ENCODE peak calls at places on chromosomes 1 and 21, in five cellular contexts. S is prostate gland; Z is CD8-positive, alpha-beta T cell; Q is CD4-positive, CD25-positive, alpha-beta regulatory T cell; V is K562. E is an unnamed sample.

GRCh38 chr21:36502365-36502764 is 22.4 kb upstream of the CLDN14 start:
- DNase-seq in S (no peak), Z (no peak), Q (no peak), V (no peak), E (no peak)

GRCh38 chr21:37383066-37383465 is 16.5 kb downstream of the DYRK1A start:
- DNase-seq in Z (no peak), S (no peak), Q (no peak), V (peak; percentile 44), E (no peak)

GRCh38 chr1:64112281-64112680 is 91.1 kb upstream of the UBE2U start:
- DNase-seq in S (no peak), Z (no peak), Q (no peak), V (no peak), E (peak; percentile 3)

GRCh38 chr1:215156232-215156631 is 73.7 kb downstream of the KCNK2 start:
- DNase-seq in Q (no peak), Z (no peak), S (no peak), V (no peak), E (no peak)

GRCh38 chr1:113674591-113674990 is 84.7 kb downstream of the PHTF1 start:
- DNase-seq in V (no peak), S (no peak), Z (no peak), Q (no peak), E (no peak)

GRCh38 chr1:156998840-156999239 is 46.7 kb downstream of the ARHGEF11 start:
- DNase-seq in S (no peak), Z (no peak), V (peak; percentile 47), Q (no peak), E (no peak)

GRCh38 chr1:162908780-162909179 is 47.8 kb upstream of the CCDC190 start:
- DNase-seq in V (no peak), Z (no peak), Q (no peak), S (no peak), E (no peak)

GRCh38 chr1:223076382-223076781 is 66.7 kb downstream of the TLR5 start:
- DNase-seq in V (no peak), Z (no peak), Q (no peak), S (no peak), E (no peak)

GRCh38 chr1:1247341-1247913 is 905 bp upstream of the C1QTNF12 start:
- DNase-seq in S (no peak), Z (no peak), V (no peak), Q (no peak), E (no peak)

GRCh38 chr21:16570196-16570595 is 840.4 kb downstream of the USP25 start:
- DNase-seq in S (no peak), V (no peak), Z (no peak), Q (no peak), E (no peak)

GRCh38 chr1:5995871-5996630 is 3.8 kb upstream of the NPHP4 start:
- DNase-seq in Z (no peak), V (no peak), Q (no peak), S (no peak), E (no peak)

GRCh38 chr1:113191579-113192076 is 118.6 kb downstream of the LRIG2 start:
- DNase-seq in S (no peak), Z (no peak), Q (no peak), V (no peak), E (no peak)

GRCh38 chr21:45333583-45334121 is 46.0 kb upstream of the POFUT2 start:
- DNase-seq in S (no peak), V (no peak), Z (no peak), Q (no peak), E (peak; percentile 77)

GRCh38 chr1:6033986-6034749 is 11.5 kb upstream of the KCNAB2 start:
- DNase-seq in V (peak; percentile 78), Z (peak; percentile 38), S (no peak), Q (peak; percentile 31), E (peak; percentile 94)

GRCh38 chr1:239247299-239247698 is 139.1 kb upstream of the CHRM3 start:
- DNase-seq in S (no peak), V (no peak), Z (no peak), Q (no peak), E (no peak)

GRCh38 chr1:173175514-173176146 is 31.5 kb downstream of the TNFSF4 start:
- DNase-seq in V (no peak), S (no peak), Z (no peak), Q (no peak), E (no peak)

GRCh38 chr1:232655746-232656085 is 25.8 kb upstream of the SIPA1L2 start:
- DNase-seq in Z (no peak), V (no peak), Q (no peak), S (no peak), E (no peak)

GRCh38 chr21:32713726-32714125 is 14.1 kb downstream of the SYNJ1 start:
- DNase-seq in Q (peak; percentile 12), S (no peak), V (no peak), Z (no peak), E (no peak)

GRCh38 chr1:201136696-201137392 is 9.9 kb upstream of the ASCL5 start:
- DNase-seq in V (no peak), S (no peak), Z (no peak), Q (no peak), E (no peak)

GRCh38 chr1:31524196-31524967 is 51.9 kb upstream of the TINAGL1 start:
- DNase-seq in V (no peak), Q (no peak), S (no peak), Z (no peak), E (no peak)

GRCh38 chr1:248802454-248802853 is 23.3 kb downstream of the SH3BP5L start:
- DNase-seq in V (no peak), S (no peak), Q (no peak), Z (no peak), E (peak; percentile 6)

GRCh38 chr1:228748431-228748830 is 13.2 kb downstream of the RHOU start:
- DNase-seq in V (no peak), Z (no peak), Q (peak; percentile 43), S (no peak), E (no peak)

GRCh38 chr1:48878191-48878940 is 101.7 kb upstream of the BEND5 start:
- DNase-seq in V (no peak), S (peak; percentile 10), Z (no peak), Q (no peak), E (no peak)

GRCh38 chr1:244027491-244027890 is 23.6 kb upstream of the ZBTB18 start:
- DNase-seq in Z (no peak), V (no peak), Q (no peak), S (no peak), E (no peak)

GRCh38 chr1:55639051-55639450 is 423.9 kb upstream of the USP24 start:
- DNase-seq in V (no peak), Q (no peak), Z (no peak), S (peak; percentile 11), E (peak; percentile 33)

GRCh38 chr1:2050793-2051682 is 827 bp downstream of the PRKCZ start:
- DNase-seq in Q (no peak), Z (no peak), V (no peak), S (no peak), E (peak; percentile 70)

GRCh38 chr1:197614916-197615692 is 160.2 kb downstream of the DENND1B start:
- DNase-seq in Q (peak; percentile 54), S (no peak), V (peak; percentile 62), Z (peak; percentile 14), E (peak; percentile 71)

GRCh38 chr1:198232407-198232806 is 75.6 kb downstream of the NEK7 start:
- DNase-seq in V (no peak), Q (no peak), S (no peak), Z (no peak), E (no peak)

GRCh38 chr1:33390550-33390949 is 40.3 kb downstream of the PHC2 start:
- DNase-seq in Z (no peak), V (no peak), S (no peak), Q (no peak), E (no peak)

GRCh38 chr1:180218806-180219765 is 11.0 kb upstream of the LHX4 start:
- DNase-seq in Z (no peak), S (no peak), Q (no peak), V (no peak), E (no peak)

DNA sequence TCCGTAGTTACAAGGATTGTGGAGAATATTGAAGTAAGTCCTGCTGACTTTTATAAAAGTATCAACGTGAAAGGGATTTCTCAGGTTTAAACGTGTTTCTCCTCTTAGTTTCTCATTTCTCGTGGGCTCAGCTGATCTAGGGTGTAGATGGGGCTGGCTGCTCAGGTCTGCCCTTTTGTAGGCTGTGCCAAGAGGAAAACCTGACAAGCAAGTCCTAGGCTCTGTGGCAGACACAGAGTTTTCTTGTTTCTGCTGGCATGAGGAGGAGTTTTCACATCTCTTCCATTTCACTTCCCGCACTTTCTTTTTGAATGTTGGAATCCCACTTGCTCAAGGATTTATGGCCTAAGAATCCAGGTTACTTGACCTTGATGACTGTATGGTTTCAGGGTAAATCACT is 14.8 kb downstream of the VPS13D start:
- DNase-seq in V (no peak), S (peak; percentile 79), Q (no peak), Z (no peak), E (no peak)
- H3K27ac ChIP-seq in V (no peak overlapping the region), S (peak overlapping the region; percentile 59), Q (no peak overlapping the region), Z (no peak overlapping the region), E (no peak overlapping the region)

GRCh38 chr1:29828526-29829447 is 592.5 kb downstream of the PTPRU start:
- DNase-seq in Q (no peak), V (no peak), S (no peak), Z (no peak), E (no peak)
- H3K4me1 ChIP-seq in Q (no peaks in the 10 kb centered on the region), V (no peaks in the 10 kb centered on the region), S (no peaks in the 10 kb centered on the region), Z (no peaks in the 10 kb centered on the region), E (no peaks in the 10 kb centered on the region)

GRCh38 chr1:8870605-8871538 is 7.6 kb downstream of the ENO1 start:
- DNase-seq in Q (no peak), V (no peak), S (no peak), Z (no peak), E (peak; percentile 39)
- H3K27ac ChIP-seq in Q (no peak overlapping the region), V (peak overlapping the region; percentile 16), S (no peak overlapping the region), Z (no peak overlapping the region), E (no peak overlapping the region)

DNA sequence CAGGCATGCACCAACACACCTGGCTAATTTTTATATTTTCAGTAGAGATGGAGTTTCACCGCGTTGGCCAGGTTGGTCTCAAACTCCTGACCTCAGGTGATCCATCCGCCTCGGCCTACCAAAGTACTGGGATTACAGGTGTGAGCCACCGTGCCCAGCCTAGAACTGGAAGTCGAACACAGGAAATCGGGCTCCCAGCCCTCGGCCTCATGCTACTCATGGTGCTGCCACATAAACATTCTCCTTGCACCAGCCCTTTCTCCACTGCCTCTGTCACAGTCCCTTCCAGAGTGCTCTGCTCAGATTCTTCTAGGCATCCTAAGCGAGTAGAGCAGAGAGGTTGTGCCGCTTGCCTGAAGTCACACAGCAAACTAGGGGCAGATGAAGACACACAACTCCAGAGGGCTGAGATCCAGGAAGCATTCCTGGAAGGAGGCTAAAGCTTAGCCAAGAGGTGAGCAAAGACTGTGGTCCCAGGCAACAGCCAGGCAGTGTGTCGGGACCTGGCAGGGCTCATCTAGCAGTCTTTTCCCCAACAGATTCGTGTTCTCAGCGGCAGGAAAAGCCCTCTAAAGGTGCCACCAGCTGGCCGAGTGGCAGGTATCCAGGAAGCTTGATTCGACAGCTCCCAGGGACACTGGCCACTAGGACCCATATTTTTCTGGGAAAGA is 29.6 kb upstream of the NPPB start:
- DNase-seq in V (no peak), Z (no peak), Q (no peak), S (no peak), E (no peak)
- H3K4me1 ChIP-seq in V (peaks cover 6% of the 10 kb centered on the region), Z (no peaks in the 10 kb centered on the region), Q (no peaks in the 10 kb centered on the region), S (no peaks in the 10 kb centered on the region), E (no peaks in the 10 kb centered on the region)

GRCh38 chr1:235954306-235955283 is 87.9 kb upstream of the LYST start:
- DNase-seq in V (no peak), S (no peak), Z (peak; percentile 62), Q (peak; percentile 32), E (no peak)
- H3K27ac ChIP-seq in V (no peak overlapping the region), S (no peak overlapping the region), Z (no peak overlapping the region), Q (no peak overlapping the region), E (no peak overlapping the region)

GRCh38 chr1:234963904-234964702 is 164.5 kb downstream of the TOMM20 start:
- DNase-seq in Z (no peak), S (no peak), V (no peak), Q (no peak), E (no peak)
- H3K4me1 ChIP-seq in Z (peaks cover 58% of the 10 kb centered on the region), S (peaks cover 26% of the 10 kb centered on the region), V (peaks cover 64% of the 10 kb centered on the region), Q (peaks cover 50% of the 10 kb centered on the region), E (peaks cover 20% of the 10 kb centered on the region)

E was measured in endodermal cell.